ENCODE peak calls at places on chromosomes 1 and 21, in ten cellular contexts. One of them, this sample, is unnamed.
A peak's percentile ranks its signal among the peaks of the same experiment; 100 is the strongest.

GRCh38 chr1:7373936-7374760 is 396.9 kb upstream of the VAMP3 start:
- DNase-seq in anterior cingulate cortex: no peak
- DNase-seq in cardiac muscle cell: no peak
- DNase-seq in GM10248: no peak
- DNase-seq in RWPE1: no peak
- DNase-seq in glomerular endothelial cell: no peak
- DNase-seq in activated naive CD8-positive, alpha-beta T cell treated with anti-CD3 and anti-CD28 coated beads, Interleukin-2, amount 50 U/mL, for 24 hours: no peak
- DNase-seq in activated CD4-positive, alpha-beta T cell treated with anti-CD3 and anti-CD28 coated beads for 48 hours: no peak
- DNase-seq in effector memory CD8-positive, alpha-beta T cell: no peak
- DNase-seq in AG10803: peak; percentile 6
- DNase-seq in this sample: no peak

GRCh38 chr1:208523007-208523406 is 278.8 kb upstream of the PLXNA2 start:
- DNase-seq in activated CD4-positive, alpha-beta T cell treated with anti-CD3 and anti-CD28 coated beads for 48 hours: no peak
- DNase-seq in glomerular endothelial cell: no peak
- DNase-seq in GM10248: no peak
- DNase-seq in cardiac muscle cell: no peak
- DNase-seq in anterior cingulate cortex: no peak
- DNase-seq in AG10803: no peak
- DNase-seq in RWPE1: no peak
- DNase-seq in activated naive CD8-positive, alpha-beta T cell treated with anti-CD3 and anti-CD28 coated beads, Interleukin-2, amount 50 U/mL, for 24 hours: no peak
- DNase-seq in effector memory CD8-positive, alpha-beta T cell: no peak
- DNase-seq in this sample: no peak

GRCh38 chr1:201137579-201138310 is 10.8 kb upstream of the ASCL5 start:
- DNase-seq in GM10248: no peak
- DNase-seq in activated naive CD8-positive, alpha-beta T cell treated with anti-CD3 and anti-CD28 coated beads, Interleukin-2, amount 50 U/mL, for 24 hours: no peak
- DNase-seq in AG10803: peak; percentile 89
- DNase-seq in cardiac muscle cell: no peak
- DNase-seq in anterior cingulate cortex: peak; percentile 16
- DNase-seq in effector memory CD8-positive, alpha-beta T cell: no peak
- DNase-seq in activated CD4-positive, alpha-beta T cell treated with anti-CD3 and anti-CD28 coated beads for 48 hours: no peak
- DNase-seq in glomerular endothelial cell: no peak
- DNase-seq in RWPE1: peak; percentile 59
- DNase-seq in this sample: no peak

GRCh38 chr1:161768986-161769672 is 3.0 kb downstream of the ATF6 start:
- DNase-seq in glomerular endothelial cell: no peak
- DNase-seq in AG10803: no peak
- DNase-seq in activated naive CD8-positive, alpha-beta T cell treated with anti-CD3 and anti-CD28 coated beads, Interleukin-2, amount 50 U/mL, for 24 hours: no peak
- DNase-seq in effector memory CD8-positive, alpha-beta T cell: no peak
- DNase-seq in cardiac muscle cell: no peak
- DNase-seq in RWPE1: no peak
- DNase-seq in GM10248: no peak
- DNase-seq in anterior cingulate cortex: no peak
- DNase-seq in activated CD4-positive, alpha-beta T cell treated with anti-CD3 and anti-CD28 coated beads for 48 hours: no peak
- DNase-seq in this sample: no peak

GRCh38 chr1:46489638-46490602 is at the start of gene DMBX1:
- DNase-seq in cardiac muscle cell: peak; percentile 63
- DNase-seq in glomerular endothelial cell: no peak
- DNase-seq in activated naive CD8-positive, alpha-beta T cell treated with anti-CD3 and anti-CD28 coated beads, Interleukin-2, amount 50 U/mL, for 24 hours: peak; percentile 47
- DNase-seq in effector memory CD8-positive, alpha-beta T cell: no peak
- DNase-seq in anterior cingulate cortex: no peak
- DNase-seq in activated CD4-positive, alpha-beta T cell treated with anti-CD3 and anti-CD28 coated beads for 48 hours: peak; percentile 54
- DNase-seq in GM10248: no peak
- DNase-seq in RWPE1: peak; percentile 84
- DNase-seq in AG10803: no peak
- DNase-seq in this sample: peak; percentile 25

GRCh38 chr1:29542476-29543015 is 306.2 kb downstream of the PTPRU start:
- DNase-seq in activated naive CD8-positive, alpha-beta T cell treated with anti-CD3 and anti-CD28 coated beads, Interleukin-2, amount 50 U/mL, for 24 hours: no peak
- DNase-seq in anterior cingulate cortex: no peak
- DNase-seq in activated CD4-positive, alpha-beta T cell treated with anti-CD3 and anti-CD28 coated beads for 48 hours: no peak
- DNase-seq in AG10803: no peak
- DNase-seq in cardiac muscle cell: no peak
- DNase-seq in GM10248: no peak
- DNase-seq in effector memory CD8-positive, alpha-beta T cell: no peak
- DNase-seq in RWPE1: no peak
- DNase-seq in glomerular endothelial cell: no peak
- DNase-seq in this sample: no peak

GRCh38 chr1:202037706-202038296 is 27.4 kb downstream of the ELF3 start:
- DNase-seq in activated naive CD8-positive, alpha-beta T cell treated with anti-CD3 and anti-CD28 coated beads, Interleukin-2, amount 50 U/mL, for 24 hours: no peak
- DNase-seq in activated CD4-positive, alpha-beta T cell treated with anti-CD3 and anti-CD28 coated beads for 48 hours: no peak
- DNase-seq in effector memory CD8-positive, alpha-beta T cell: no peak
- DNase-seq in anterior cingulate cortex: no peak
- DNase-seq in cardiac muscle cell: no peak
- DNase-seq in RWPE1: no peak
- DNase-seq in GM10248: no peak
- DNase-seq in AG10803: no peak
- DNase-seq in glomerular endothelial cell: no peak
- DNase-seq in this sample: no peak

GRCh38 chr1:62398377-62398776 is 38.5 kb upstream of the USP1 start:
- DNase-seq in AG10803: peak; percentile 77
- DNase-seq in activated naive CD8-positive, alpha-beta T cell treated with anti-CD3 and anti-CD28 coated beads, Interleukin-2, amount 50 U/mL, for 24 hours: no peak
- DNase-seq in glomerular endothelial cell: no peak
- DNase-seq in anterior cingulate cortex: no peak
- DNase-seq in effector memory CD8-positive, alpha-beta T cell: no peak
- DNase-seq in RWPE1: peak; percentile 80
- DNase-seq in GM10248: no peak
- DNase-seq in activated CD4-positive, alpha-beta T cell treated with anti-CD3 and anti-CD28 coated beads for 48 hours: no peak
- DNase-seq in cardiac muscle cell: no peak
- DNase-seq in this sample: no peak

GRCh38 chr1:37808369-37809319 is 636 bp upstream of the YRDC start:
- DNase-seq in anterior cingulate cortex: peak; percentile 82
- DNase-seq in activated naive CD8-positive, alpha-beta T cell treated with anti-CD3 and anti-CD28 coated beads, Interleukin-2, amount 50 U/mL, for 24 hours: peak; percentile 54
- DNase-seq in glomerular endothelial cell: no peak
- DNase-seq in cardiac muscle cell: peak; percentile 87
- DNase-seq in RWPE1: peak; percentile 74
- DNase-seq in AG10803: peak; percentile 78
- DNase-seq in GM10248: peak; percentile 84
- DNase-seq in activated CD4-positive, alpha-beta T cell treated with anti-CD3 and anti-CD28 coated beads for 48 hours: peak; percentile 56
- DNase-seq in effector memory CD8-positive, alpha-beta T cell: peak; percentile 25
- DNase-seq in this sample: peak; percentile 61

GRCh38 chr21:25916226-25916625 is 181.5 kb downstream of the GABPA start:
- DNase-seq in AG10803: no peak
- DNase-seq in anterior cingulate cortex: no peak
- DNase-seq in effector memory CD8-positive, alpha-beta T cell: no peak
- DNase-seq in activated naive CD8-positive, alpha-beta T cell treated with anti-CD3 and anti-CD28 coated beads, Interleukin-2, amount 50 U/mL, for 24 hours: no peak
- DNase-seq in glomerular endothelial cell: no peak
- DNase-seq in GM10248: no peak
- DNase-seq in cardiac muscle cell: no peak
- DNase-seq in RWPE1: peak; percentile 44
- DNase-seq in activated CD4-positive, alpha-beta T cell treated with anti-CD3 and anti-CD28 coated beads for 48 hours: no peak
- DNase-seq in this sample: no peak

GRCh38 chr21:17612023-17612564 is 607 bp downstream of the BTG3 start:
- DNase-seq in GM10248: peak; percentile 23
- DNase-seq in activated CD4-positive, alpha-beta T cell treated with anti-CD3 and anti-CD28 coated beads for 48 hours: peak; percentile 34
- DNase-seq in activated naive CD8-positive, alpha-beta T cell treated with anti-CD3 and anti-CD28 coated beads, Interleukin-2, amount 50 U/mL, for 24 hours: peak; percentile 29
- DNase-seq in AG10803: peak; percentile 34
- DNase-seq in anterior cingulate cortex: no peak
- DNase-seq in glomerular endothelial cell: no peak
- DNase-seq in effector memory CD8-positive, alpha-beta T cell: peak; percentile 3
- DNase-seq in cardiac muscle cell: peak; percentile 21
- DNase-seq in RWPE1: peak; percentile 45
- DNase-seq in this sample: peak; percentile 18

GRCh38 chr21:17472592-17473271 is 40.1 kb upstream of the CXADR start:
- DNase-seq in anterior cingulate cortex: no peak
- DNase-seq in glomerular endothelial cell: no peak
- DNase-seq in AG10803: no peak
- DNase-seq in GM10248: no peak
- DNase-seq in RWPE1: no peak
- DNase-seq in effector memory CD8-positive, alpha-beta T cell: no peak
- DNase-seq in activated CD4-positive, alpha-beta T cell treated with anti-CD3 and anti-CD28 coated beads for 48 hours: no peak
- DNase-seq in activated naive CD8-positive, alpha-beta T cell treated with anti-CD3 and anti-CD28 coated beads, Interleukin-2, amount 50 U/mL, for 24 hours: no peak
- DNase-seq in cardiac muscle cell: no peak
- DNase-seq in this sample: no peak